ENCODE peak calls at places on chromosomes 2 and 18, in six cellular contexts. Q is mucosa of descending colon, B is IMR-90, E is mammary epithelial cell, L is colonic mucosa, I is Peyer's patch. N is an unnamed sample.

GRCh38 chr2:25161055-25161781 is 7.2 kb downstream of the POMC start:
- DNase-seq in E (no peak), B (peak), L (peak), Q (peak), I (peak), N (peak)

GRCh38 chr18:26621161-26622026 is 73.0 kb upstream of the KCTD1 start:
- DNase-seq in B (no peak), E (peak), I (no peak), L (peak), Q (peak), N (peak)

GRCh38 chr2:85602476-85603234 is at the start of gene TMEM150A:
- DNase-seq in B (peak), I (peak), L (peak), Q (peak), E (peak), N (peak)

GRCh38 chr2:56239437-56239836 is 55.6 kb downstream of the CCDC85A start:
- DNase-seq in E (peak), B (peak), I (no peak), L (peak), Q (no peak), N (no peak)

GRCh38 chr2:152611458-152612231 is 105.6 kb downstream of the PRPF40A start:
- DNase-seq in Q (no peak), L (peak), E (peak), B (peak), I (no peak), N (peak)

GRCh38 chr2:131016826-131017596 is 76.2 kb downstream of the FAM168B start:
- DNase-seq in I (no peak), Q (no peak), E (peak), L (no peak), B (peak), N (peak)

GRCh38 chr2:172545408-172546075 is 10.3 kb upstream of the PDK1 start:
- DNase-seq in I (no peak), E (no peak), Q (no peak), B (no peak), L (no peak), N (peak)

GRCh38 chr2:107466241-107466640 is 360.5 kb upstream of the RGPD4 start:
- DNase-seq in E (no peak), I (no peak), B (no peak), Q (no peak), L (no peak), N (no peak)

GRCh38 chr18:13585379-13586153 is 140.8 kb downstream of the FAM210A start:
- DNase-seq in L (no peak), B (no peak), I (no peak), Q (no peak), E (no peak), N (no peak)

GRCh38 chr18:23856466-23857175 is 157.9 kb upstream of the TTC39C start:
- DNase-seq in L (no peak), E (peak), Q (no peak), B (peak), I (no peak), N (peak)

GRCh38 chr2:175167076-175167791 is 769 bp downstream of the ATF2 start:
- DNase-seq in I (peak), B (no peak), Q (peak), L (peak), E (peak), N (peak)

GRCh38 chr2:202035941-202036372 is 2.3 kb downstream of the FZD7 start:
- DNase-seq in L (no peak), Q (peak), B (peak), I (no peak), E (peak), N (no peak)

GRCh38 chr2:99066075-99066557 is 75.4 kb upstream of the C2orf15 start:
- DNase-seq in L (no peak), E (peak), I (no peak), Q (no peak), B (peak), N (peak)

GRCh38 chr18:71018816-71019215 is 730.0 kb downstream of the SOCS6 start:
- DNase-seq in I (no peak), B (no peak), Q (no peak), L (no peak), E (no peak), N (no peak)

GRCh38 chr18:27887287-27887686 is 289.6 kb downstream of the CDH2 start:
- DNase-seq in Q (no peak), B (no peak), E (peak), I (no peak), L (no peak), N (peak)

GRCh38 chr2:127569274-127570065 is 34.0 kb downstream of the MYO7B start:
- DNase-seq in B (peak), Q (no peak), L (no peak), I (no peak), E (peak), N (peak)

GRCh38 chr2:233311241-233311926 is 3.8 kb downstream of the SAG start:
- DNase-seq in B (no peak), Q (no peak), I (no peak), E (no peak), L (no peak), N (no peak)

GRCh38 chr2:172098650-172099471 is 3.8 kb downstream of the DLX2 start:
- DNase-seq in Q (peak), B (peak), L (no peak), I (no peak), E (peak), N (peak)

GRCh38 chr18:55152801-55153200 is 193.5 kb upstream of the CCDC68 start:
- DNase-seq in Q (no peak), E (peak), I (no peak), B (peak), L (no peak), N (peak)

GRCh38 chr18:7637269-7637668 is 70.2 kb downstream of the PTPRM start:
- DNase-seq in I (no peak), Q (no peak), B (peak), E (no peak), L (no peak), N (peak)

GRCh38 chr2:105893011-105893995 is 148.6 kb downstream of the NCK2 start:
- DNase-seq in L (no peak), Q (no peak), E (no peak), I (no peak), B (no peak), N (no peak)

GRCh38 chr2:192286093-192286701 is 91.5 kb upstream of the TMEFF2 start:
- DNase-seq in I (no peak), B (peak), L (no peak), Q (no peak), E (peak), N (peak)

GRCh38 chr18:45589559-45590041 is 25.7 kb upstream of the SLC14A2 start:
- DNase-seq in B (peak), E (no peak), Q (no peak), L (no peak), I (no peak), N (peak)

GRCh38 chr2:28209312-28209711 is 183.3 kb upstream of the FOSL2 start:
- DNase-seq in L (peak), E (no peak), Q (no peak), I (no peak), B (peak), N (peak)

GRCh38 chr2:203683932-203684556 is 22.4 kb upstream of the CD28 start:
- DNase-seq in B (peak), L (no peak), E (peak), Q (no peak), I (no peak), N (peak)

GRCh38 chr2:55581435-55581834 is 36.0 kb downstream of the PPP4R3B start:
- DNase-seq in B (no peak), Q (no peak), I (no peak), E (no peak), L (no peak), N (peak)

GRCh38 chr2:46239847-46240181 is 57.4 kb upstream of the EPAS1 start:
- DNase-seq in B (no peak), L (no peak), E (no peak), I (peak), Q (no peak), N (no peak)

GRCh38 chr2:160583162-160583522 is 89.5 kb upstream of the RBMS1 start:
- DNase-seq in B (peak), I (no peak), L (no peak), Q (no peak), E (no peak), N (no peak)

GRCh38 chr2:102801098-102801718 is 39.4 kb downstream of the TMEM182 start:
- DNase-seq in E (peak), I (no peak), Q (no peak), B (peak), L (no peak), N (peak)

GRCh38 chr2:226135861-226136548 is 663.6 kb downstream of the IRS1 start:
- DNase-seq in B (no peak), E (no peak), I (no peak), L (no peak), Q (no peak), N (no peak)

DNA sequence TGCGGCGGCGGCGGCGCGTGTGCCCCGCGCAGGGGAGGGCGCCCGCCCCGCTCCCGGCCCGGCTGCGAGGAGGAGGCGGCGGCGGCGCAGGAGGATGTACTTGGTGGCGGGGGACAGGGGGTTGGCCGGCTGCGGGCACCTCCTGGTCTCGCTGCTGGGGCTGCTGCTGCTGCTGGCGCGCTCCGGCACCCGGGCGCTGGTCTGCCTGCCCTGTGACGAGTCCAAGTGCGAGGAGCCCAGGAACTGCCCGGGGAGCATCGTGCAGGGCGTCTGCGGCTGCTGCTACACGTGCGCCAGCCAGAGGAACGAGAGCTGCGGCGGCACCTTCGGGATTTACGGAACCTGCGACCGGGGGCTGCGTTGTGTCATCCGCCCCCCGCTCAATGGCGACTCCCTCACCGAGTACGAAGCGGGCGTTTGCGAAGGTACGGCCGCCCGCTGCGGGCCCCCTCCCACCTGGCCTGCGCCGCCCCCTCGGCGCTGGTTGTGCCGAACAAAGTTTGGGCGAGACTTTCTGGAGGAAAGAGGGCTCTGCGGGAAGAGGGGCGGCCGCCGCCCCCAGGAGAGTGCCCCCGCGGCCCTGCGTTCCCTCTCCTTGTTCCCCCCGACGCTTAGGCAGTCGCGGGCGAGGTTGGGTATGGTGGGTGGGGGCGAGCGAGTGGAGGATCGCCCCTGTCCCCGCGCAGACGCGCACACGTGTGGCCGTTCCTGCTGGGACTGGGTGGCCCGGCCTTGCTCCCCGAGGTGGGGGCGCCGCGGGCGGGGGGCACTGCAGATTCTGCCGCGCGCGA is 816 bp downstream of the CRIM1 start:
- DNase-seq in I (no peak), Q (peak), E (no peak), B (peak), L (no peak), N (peak)
- TF ChIP-seq CTCF in I (no peak), Q (no peak), E (no peak), B (no peak), L (no peak), N (no peak)

GRCh38 chr2:176504431-176504830 is 235.2 kb downstream of the MTX2 start:
- DNase-seq in E (no peak), B (no peak), L (no peak), Q (no peak), I (no peak), N (no peak)

GRCh38 chr2:176503760-176504159 is 234.5 kb downstream of the MTX2 start:
- DNase-seq in B (no peak), E (no peak), L (no peak), I (no peak), Q (no peak), N (no peak)

GRCh38 chr2:176508984-176509383 is 239.7 kb downstream of the MTX2 start:
- DNase-seq in Q (no peak), E (peak), L (no peak), I (no peak), B (no peak), N (no peak)

GRCh38 chr2:176508374-176508773 is 239.1 kb downstream of the MTX2 start:
- DNase-seq in B (no peak), E (no peak), L (no peak), I (no peak), Q (no peak), N (no peak)

GRCh38 chr2:176507736-176508135 is 238.5 kb downstream of the MTX2 start:
- DNase-seq in L (no peak), I (no peak), Q (no peak), B (no peak), E (no peak), N (no peak)
- H3K4me3 ChIP-seq in L (no peak), I (no peak), Q (no peak), B (no peak), E (no peak), N (no peak)

GRCh38 chr2:120109186-120110061 is 96.5 kb downstream of the EPB41L5 start:
- DNase-seq in Q (no peak), I (no peak), L (no peak), E (peak), B (peak), N (peak)
- TF ChIP-seq CTCF in Q (no peak), I (peak), L (peak), E (peak), B (peak), N (peak)

DNA sequence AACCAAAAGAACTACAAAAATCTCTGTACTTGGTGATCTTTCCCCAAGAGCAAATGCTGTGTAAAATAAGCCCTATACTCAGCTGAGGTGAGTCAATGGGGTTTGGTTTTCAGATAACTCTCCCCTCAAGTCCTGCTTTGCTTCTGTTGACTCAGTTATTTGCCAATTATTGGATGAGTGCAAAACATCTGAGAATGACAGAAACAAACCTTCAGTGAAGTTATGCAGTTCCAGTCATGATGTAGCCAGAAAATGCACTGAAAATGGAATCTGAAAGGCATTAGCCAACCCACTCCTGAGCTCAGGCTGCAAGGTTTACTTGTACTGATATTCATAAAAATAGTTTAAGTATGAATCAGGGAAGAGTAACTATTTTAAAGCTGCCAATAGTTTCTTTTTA is 215.5 kb downstream of the RND3 start:
- DNase-seq in E (peak), B (peak), I (no peak), Q (no peak), L (no peak), N (peak)
- H3K4me3 ChIP-seq in E (no peak), B (no peak), I (no peak), Q (no peak), L (no peak), N (no peak)

GRCh38 chr2:112820343-112820742 is 16.2 kb downstream of the IL1B start:
- DNase-seq in E (no peak), I (no peak), L (no peak), Q (no peak), B (no peak), N (no peak)
- TF ChIP-seq CTCF in E (no peak), I (no peak), L (no peak), Q (no peak), B (no peak), N (no peak)

GRCh38 chr2:147639891-147640290 is 204.9 kb upstream of the ACVR2A start:
- DNase-seq in B (no peak), L (no peak), I (no peak), E (no peak), Q (no peak), N (no peak)

GRCh38 chr2:147632193-147632592 is 212.6 kb upstream of the ACVR2A start:
- DNase-seq in I (no peak), L (no peak), E (no peak), Q (no peak), B (no peak), N (no peak)

GRCh38 chr2:147636888-147637270 is 207.9 kb upstream of the ACVR2A start:
- DNase-seq in B (no peak), E (no peak), L (no peak), Q (no peak), I (no peak), N (peak)

GRCh38 chr2:147634801-147635200 is 210.0 kb upstream of the ACVR2A start:
- DNase-seq in L (no peak), Q (no peak), B (no peak), I (no peak), E (no peak), N (no peak)

GRCh38 chr2:147636238-147636887 is 208.5 kb upstream of the ACVR2A start:
- DNase-seq in I (no peak), L (no peak), B (peak), Q (no peak), E (peak), N (peak)
- H3K4me3 ChIP-seq in I (no peak), L (no peak), B (no peak), Q (no peak), E (no peak), N (no peak)

GRCh38 chr2:20015482-20016083 is 3.1 kb upstream of the MATN3 start:
- DNase-seq in Q (no peak), L (no peak), B (peak), E (peak), I (no peak), N (peak)
- TF ChIP-seq CTCF in Q (no peak), L (peak), B (peak), E (peak), I (peak), N (peak)

GRCh38 chr18:2907459-2908145 is 60.8 kb downstream of the EMILIN2 start:
- DNase-seq in E (no peak), I (peak), B (no peak), Q (no peak), L (no peak), N (no peak)
- H3K4me3 ChIP-seq in E (no peak), I (peak), B (no peak), Q (no peak), L (peak), N (no peak)

GRCh38 chr2:190947711-190948251 is 66.2 kb downstream of the STAT1 start:
- DNase-seq in Q (no peak), E (peak), B (peak), L (no peak), I (no peak), N (peak)
- TF ChIP-seq CTCF in Q (no peak), E (peak), B (peak), L (no peak), I (no peak), N (no peak)

DNA sequence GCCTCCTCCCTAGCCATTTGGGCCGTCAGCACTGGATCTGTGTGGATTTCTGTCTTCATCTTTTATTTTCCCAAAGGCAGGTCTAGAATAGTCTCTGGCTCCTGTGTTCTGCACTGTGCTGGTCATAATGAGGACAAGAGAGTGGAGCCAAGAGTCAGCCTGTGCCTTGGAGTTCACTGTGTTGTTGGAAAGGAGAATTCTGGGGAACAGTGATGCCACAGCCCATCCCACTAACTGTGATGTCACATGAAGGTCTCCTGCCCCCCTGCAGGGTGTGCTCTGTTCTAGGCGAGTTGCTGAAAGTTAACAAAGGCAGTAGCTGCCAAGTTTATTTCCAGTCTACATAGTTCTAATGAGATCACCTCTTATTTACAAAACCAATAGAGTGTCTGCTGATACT is 248.5 kb downstream of the TPGS2 start:
- DNase-seq in B (peak), Q (no peak), E (peak), I (no peak), L (no peak), N (peak)
- H3K4me3 ChIP-seq in B (no peak), Q (no peak), E (no peak), I (no peak), L (no peak), N (no peak)